ENCODE peak calls at places on chromosome 20, in eight cellular contexts. N, B, O, P, R, Q, S and H are unnamed samples. For H3K4me1, the result is how much of the 10 kb centered on the place peaks cover.

GRCh38 chr20:51259455-51259854 is 236.5 kb upstream of the KCNG1 start:
- DNase-seq in N (no peak), B (no peak), O (no peak), P (no peak), R (no peak), Q (no peak), S (no peak), H (no peak)

GRCh38 chr20:2914160-2914559 is 40.9 kb downstream of the PTPRA start:
- DNase-seq in N (peak), B (no peak), O (no peak), P (no peak), R (no peak), Q (no peak), S (no peak), H (no peak)

GRCh38 chr20:61759286-61760065 is 306.2 kb downstream of the TAF4 start:
- DNase-seq in N (peak), B (no peak), O (no peak), P (no peak), R (no peak), Q (no peak), S (peak), H (no peak)

GRCh38 chr20:20827992-20828597 is 115.7 kb upstream of the RALGAPA2 start:
- DNase-seq in N (no peak), B (no peak), O (no peak), P (no peak), R (no peak), Q (no peak), S (no peak), H (no peak)

GRCh38 chr20:4038047-4038459 is 22.7 kb upstream of the RNF24 start:
- DNase-seq in N (peak), B (peak), O (peak), P (peak), R (peak), Q (peak), S (peak), H (peak)

GRCh38 chr20:53767206-53767924 is 173.7 kb upstream of the ZNF217 start:
- DNase-seq in N (no peak), B (no peak), O (no peak), P (no peak), R (no peak), Q (no peak), S (no peak), H (no peak)

GRCh38 chr20:54017846-54018245 is 52.5 kb downstream of the BCAS1 start:
- DNase-seq in N (no peak), B (no peak), O (no peak), P (no peak), R (no peak), Q (no peak), S (no peak), H (no peak)

GRCh38 chr20:57707320-57707719 is 2.5 kb downstream of the PMEPA1 start:
- DNase-seq in N (no peak), B (no peak), O (no peak), P (no peak), R (no peak), Q (no peak), S (no peak), H (no peak)

GRCh38 chr20:48657426-48658197 is 170.2 kb downstream of the PREX1 start:
- DNase-seq in N (peak), B (peak), O (peak), P (peak), R (peak), Q (peak), S (peak), H (peak)

GRCh38 chr20:47568019-47568418 is 66.3 kb downstream of the NCOA3 start:
- DNase-seq in N (no peak), B (peak), O (no peak), P (peak), R (peak), Q (no peak), S (no peak), H (no peak)

GRCh38 chr20:6702144-6702543 is 65.3 kb upstream of the BMP2 start:
- DNase-seq in N (no peak), B (no peak), O (no peak), P (no peak), R (no peak), Q (no peak), S (no peak), H (no peak)

GRCh38 chr20:34683667-34684066 is 6.8 kb upstream of the PIGU start:
- DNase-seq in N (no peak), B (no peak), O (no peak), P (no peak), R (no peak), Q (no peak), S (no peak), H (no peak)

GRCh38 chr20:15699431-15700146 is 873.7 kb downstream of the KIF16B start:
- DNase-seq in N (peak), B (no peak), O (no peak), P (no peak), R (no peak), Q (peak), S (no peak), H (no peak)

GRCh38 chr20:4920131-4920530 is 81.2 kb downstream of the SLC23A2 start:
- DNase-seq in N (no peak), B (no peak), O (no peak), P (no peak), R (no peak), Q (no peak), S (no peak), H (no peak)

GRCh38 chr20:60087563-60088105 is 129.4 kb downstream of the CDH26 start:
- DNase-seq in N (no peak), B (no peak), O (no peak), P (no peak), R (no peak), Q (no peak), S (no peak), H (no peak)

GRCh38 chr20:56249244-56249955 is 868 bp downstream of the MC3R start:
- DNase-seq in N (peak), B (peak), O (no peak), P (peak), R (no peak), Q (peak), S (no peak), H (no peak)

GRCh38 chr20:53617791-53618489 is 24.3 kb upstream of the ZNF217 start:
- DNase-seq in N (no peak), B (no peak), O (no peak), P (no peak), R (no peak), Q (no peak), S (no peak), H (no peak)

GRCh38 chr20:61437280-61438206 is 185.5 kb downstream of the CDH4 start:
- DNase-seq in N (no peak), B (no peak), O (no peak), P (peak), R (peak), Q (peak), S (no peak), H (no peak)

GRCh38 chr20:7497985-7498384 is 442.3 kb downstream of the HAO1 start:
- DNase-seq in N (no peak), B (no peak), O (no peak), P (no peak), R (no peak), Q (no peak), S (no peak), H (no peak)

GRCh38 chr20:51639206-51639832 is 96.8 kb upstream of the NFATC2 start:
- DNase-seq in N (peak), B (peak), O (no peak), P (peak), R (peak), Q (peak), S (peak), H (peak)

GRCh38 chr20:61564628-61565027 is 312.6 kb downstream of the CDH4 start:
- DNase-seq in N (no peak), B (no peak), O (no peak), P (no peak), R (no peak), Q (no peak), S (peak), H (no peak)

GRCh38 chr20:6008254-6008653 is 45.6 kb downstream of the LRRN4 start:
- DNase-seq in N (peak), B (peak), O (no peak), P (peak), R (peak), Q (no peak), S (no peak), H (no peak)

GRCh38 chr20:59448828-59449444 is 148.5 kb downstream of the EDN3 start:
- DNase-seq in N (no peak), B (no peak), O (no peak), P (no peak), R (no peak), Q (no peak), S (no peak), H (no peak)

GRCh38 chr20:32207211-32207625 is 325 bp downstream of the PLAGL2 start:
- DNase-seq in N (no peak), B (no peak), O (peak), P (no peak), R (no peak), Q (peak), S (no peak), H (no peak)

GRCh38 chr20:56414842-56415765 is 3.0 kb downstream of the CASS4 start:
- DNase-seq in N (no peak), B (no peak), O (peak), P (no peak), R (peak), Q (no peak), S (no peak), H (no peak)

GRCh38 chr20:33568378-33569289 is 78.7 kb downstream of the CBFA2T2 start:
- DNase-seq in N (no peak), B (no peak), O (no peak), P (no peak), R (no peak), Q (peak), S (no peak), H (no peak)

GRCh38 chr20:57826731-57827287 is 117.0 kb upstream of the PMEPA1 start:
- DNase-seq in N (no peak), B (no peak), O (no peak), P (no peak), R (no peak), Q (no peak), S (peak), H (no peak)

GRCh38 chr20:49937023-49937929 is 1.1 kb downstream of the RNF114 start:
- DNase-seq in N (no peak), B (peak), O (no peak), P (no peak), R (no peak), Q (peak), S (peak), H (no peak)

GRCh38 chr20:32387262-32387661 is 29.1 kb downstream of the ASXL1 start:
- DNase-seq in N (no peak), B (no peak), O (peak), P (no peak), R (peak), Q (no peak), S (no peak), H (peak)

GRCh38 chr20:62269871-62270270 is 31.6 kb downstream of the OSBPL2 start:
- DNase-seq in N (peak), B (no peak), O (no peak), P (no peak), R (no peak), Q (peak), S (no peak), H (no peak)

GRCh38 chr20:53718622-53719021 is 125.0 kb upstream of the ZNF217 start:
- DNase-seq in N (no peak), B (no peak), O (no peak), P (no peak), R (no peak), Q (no peak), S (no peak), H (no peak)

GRCh38 chr20:49853640-49854039 is 41.0 kb downstream of the SLC9A8 start:
- DNase-seq in N (no peak), B (no peak), O (no peak), P (no peak), R (peak), Q (peak), S (no peak), H (no peak)

GRCh38 chr20:36591854-36592641 is 13.5 kb upstream of the RAB5IF start:
- DNase-seq in N (no peak), B (no peak), O (peak), P (peak), R (peak), Q (peak), S (no peak), H (no peak)

GRCh38 chr20:36045373-36045714 is 77.0 kb downstream of the CNBD2 start:
- DNase-seq in N (no peak), B (no peak), O (no peak), P (no peak), R (no peak), Q (no peak), S (no peak), H (no peak)

GRCh38 chr20:64036346-64037198 is 590 bp downstream of the C20orf204 start:
- DNase-seq in N (no peak), B (no peak), O (no peak), P (no peak), R (peak), Q (no peak), S (peak), H (no peak)

GRCh38 chr20:364905-365794 is 15.4 kb upstream of the TRIB3 start:
- DNase-seq in N (no peak), B (no peak), O (no peak), P (no peak), R (peak), Q (peak), S (no peak), H (no peak)

GRCh38 chr20:10605547-10606195 is 68.1 kb downstream of the JAG1 start:
- DNase-seq in N (no peak), B (no peak), O (no peak), P (no peak), R (no peak), Q (no peak), S (no peak), H (no peak)
- H3K27ac ChIP-seq in N (no peak), B (no peak), O (no peak), P (peak), R (peak), Q (no peak), S (no peak), H (no peak)

GRCh38 chr20:37615507-37616425 is 78.1 kb upstream of the CTNNBL1 start:
- DNase-seq in N (peak), B (no peak), O (peak), P (peak), R (no peak), Q (peak), S (no peak), H (peak)
- H3K4me1 ChIP-seq in N (under half), B (under half), O (under half), P (under half), R (under half), Q (under half), S (under half), H (under half)

GRCh38 chr20:19730716-19731115 is 27.3 kb upstream of the RIN2 start:
- DNase-seq in N (no peak), B (no peak), O (no peak), P (no peak), R (no peak), Q (no peak), S (no peak), H (no peak)

GRCh38 chr20:19735446-19735845 is 22.6 kb upstream of the RIN2 start:
- DNase-seq in N (peak), B (peak), O (no peak), P (peak), R (peak), Q (no peak), S (no peak), H (no peak)

GRCh38 chr20:19737025-19737424 is 21.0 kb upstream of the RIN2 start:
- DNase-seq in N (no peak), B (peak), O (no peak), P (no peak), R (peak), Q (no peak), S (no peak), H (no peak)

GRCh38 chr20:19738936-19739335 is 19.1 kb upstream of the RIN2 start:
- DNase-seq in N (no peak), B (no peak), O (no peak), P (no peak), R (no peak), Q (no peak), S (no peak), H (no peak)

DNA sequence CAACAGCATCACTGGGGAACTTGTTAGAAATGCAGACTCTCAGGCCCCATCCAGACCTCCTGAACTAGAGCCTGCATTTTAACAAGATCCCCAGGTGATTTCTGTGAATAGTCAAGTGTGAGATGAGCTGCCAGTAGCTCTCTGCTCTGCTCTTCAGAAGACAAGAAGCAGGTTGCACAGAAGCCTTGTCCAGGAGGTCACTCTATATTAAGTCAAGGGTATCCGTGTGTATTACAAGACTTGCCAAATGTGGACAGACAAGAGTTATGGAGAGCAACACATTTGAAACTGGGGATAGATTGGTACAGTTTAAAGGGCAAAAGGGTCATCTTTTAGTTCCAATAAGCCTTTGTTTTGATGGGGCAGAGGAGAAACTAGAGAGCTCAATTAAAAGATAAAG is 23.2 kb upstream of the RIN2 start:
- DNase-seq in N (no peak), B (no peak), O (no peak), P (no peak), R (no peak), Q (no peak), S (no peak), H (no peak)
- H3K27ac ChIP-seq in N (no peak), B (no peak), O (no peak), P (no peak), R (no peak), Q (no peak), S (no peak), H (no peak)

GRCh38 chr20:18223399-18223798 is 64.9 kb upstream of the ZNF133 start:
- DNase-seq in N (no peak), B (no peak), O (no peak), P (no peak), R (no peak), Q (no peak), S (no peak), H (no peak)
- H3K4me1 ChIP-seq in N (under half), B (under half), O (under half), P (under half), R (under half), Q (under half), S (under half), H (under half)